ENCODE peak calls at places on chromosomes 3 and 15, in eight cellular contexts. G, B, Q, L, A, X, R and O are unnamed samples.

GRCh38 chr3:195115598-195115905 is 155.4 kb downstream of the XXYLT1 start:
- DNase-seq in Q (no peak), R (no peak), G (peak), B (no peak), X (no peak), L (no peak), A (no peak), O (no peak)

GRCh38 chr3:155032918-155033317 is 47.2 kb upstream of the MME start:
- DNase-seq in L (peak), R (no peak), Q (peak), B (no peak), G (no peak), A (no peak), X (no peak), O (peak)

GRCh38 chr3:15051531-15051930 is 13.6 kb downstream of the MRPS25 start:
- DNase-seq in X (no peak), R (no peak), L (peak), B (no peak), G (peak), A (peak), Q (peak), O (no peak)

GRCh38 chr15:94607176-94607654 is 375.9 kb downstream of the MCTP2 start:
- DNase-seq in A (no peak), B (peak), R (peak), L (peak), X (peak), Q (peak), G (peak), O (no peak)

GRCh38 chr3:42114130-42114529 is 23.0 kb downstream of the TRAK1 start:
- DNase-seq in R (no peak), X (no peak), G (no peak), Q (no peak), A (no peak), L (no peak), B (no peak), O (no peak)

GRCh38 chr3:136919799-136920580 is 37.8 kb upstream of the IL20RB start:
- DNase-seq in X (no peak), L (peak), B (no peak), Q (no peak), G (no peak), A (no peak), R (no peak), O (no peak)

GRCh38 chr3:112550859-112551258 is 10.9 kb downstream of the ATG3 start:
- DNase-seq in G (no peak), X (no peak), L (no peak), B (no peak), Q (no peak), R (no peak), A (peak), O (no peak)

GRCh38 chr3:30749230-30749629 is 142.8 kb downstream of the TGFBR2 start:
- DNase-seq in X (no peak), L (no peak), Q (peak), A (no peak), B (no peak), R (no peak), G (no peak), O (no peak)

GRCh38 chr3:188164248-188164687 is 10.3 kb downstream of the LPP start:
- DNase-seq in X (no peak), A (peak), L (no peak), G (no peak), B (no peak), Q (peak), R (no peak), O (no peak)

GRCh38 chr15:96350884-96351639 is 20.6 kb downstream of the NR2F2 start:
- DNase-seq in Q (no peak), R (no peak), G (no peak), L (no peak), X (no peak), A (no peak), B (no peak), O (no peak)

GRCh38 chr15:96352594-96353377 is 22.3 kb downstream of the NR2F2 start:
- DNase-seq in L (peak), G (no peak), B (no peak), Q (peak), A (no peak), R (peak), X (no peak), O (no peak)

GRCh38 chr15:96350321-96350720 is 19.8 kb downstream of the NR2F2 start:
- DNase-seq in A (no peak), R (no peak), X (no peak), L (no peak), B (no peak), G (no peak), Q (no peak), O (no peak)

GRCh38 chr15:96353378-96353930 is 23.0 kb downstream of the NR2F2 start:
- DNase-seq in G (no peak), A (no peak), R (no peak), X (no peak), Q (no peak), B (no peak), L (no peak), O (no peak)

GRCh38 chr15:96351801-96352593 is 21.5 kb downstream of the NR2F2 start:
- DNase-seq in G (peak), B (peak), A (no peak), L (no peak), X (no peak), Q (peak), R (peak), O (no peak)
- TF ChIP-seq CTCF in G (no peak), B (peak), A (no peak), L (no peak), X (no peak), Q (no peak), R (no peak), O (no peak)

GRCh38 chr3:9185046-9185445 is 64.4 kb downstream of the SRGAP3 start:
- DNase-seq in X (peak), G (no peak), R (no peak), L (no peak), A (no peak), Q (no peak), B (no peak), O (no peak)

GRCh38 chr3:9184464-9184835 is 65.0 kb downstream of the SRGAP3 start:
- DNase-seq in X (peak), L (no peak), R (no peak), A (no peak), G (no peak), B (no peak), Q (no peak), O (no peak)

GRCh38 chr3:9183811-9184463 is 65.5 kb downstream of the SRGAP3 start:
- DNase-seq in B (no peak), G (no peak), Q (peak), X (no peak), L (no peak), R (no peak), A (no peak), O (no peak)

GRCh38 chr3:9180764-9181117 is 68.7 kb downstream of the SRGAP3 start:
- DNase-seq in Q (no peak), A (no peak), X (peak), B (no peak), G (no peak), L (no peak), R (no peak), O (no peak)

DNA sequence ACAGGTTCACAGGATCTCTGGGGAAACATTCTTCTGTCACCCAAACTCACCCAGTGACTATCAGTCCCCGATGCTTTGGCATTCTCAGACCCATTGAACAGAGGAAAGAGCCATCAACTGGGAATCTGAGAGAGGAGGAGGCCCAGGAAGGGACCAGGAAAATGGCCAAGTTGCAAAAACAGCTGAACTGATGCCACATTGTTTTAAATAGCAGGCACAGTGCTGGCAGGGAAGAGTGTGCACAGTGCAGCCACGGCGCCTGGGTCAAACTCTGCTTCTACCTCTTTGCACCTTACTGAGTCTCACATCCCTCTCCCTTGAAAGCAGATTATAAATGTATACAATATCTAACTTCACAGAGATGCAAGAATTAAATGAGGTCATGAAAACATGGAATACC is 66.4 kb downstream of the SRGAP3 start:
- DNase-seq in L (no peak), B (no peak), Q (no peak), R (no peak), X (no peak), G (no peak), A (no peak), O (no peak)
- H3K4me3 ChIP-seq in L (no peak), B (no peak), Q (no peak), R (no peak), X (no peak), G (no peak), A (no peak), O (no peak)

GRCh38 chr3:191074511-191074910 is 124.5 kb upstream of the OSTN start:
- DNase-seq in Q (no peak), A (no peak), L (no peak), R (no peak), X (no peak), B (no peak), G (no peak), O (no peak)

GRCh38 chr3:191066669-191067068 is 132.4 kb upstream of the OSTN start:
- DNase-seq in L (peak), A (peak), G (no peak), X (no peak), R (no peak), B (no peak), Q (peak), O (no peak)

GRCh38 chr3:191068946-191069813 is 129.9 kb upstream of the OSTN start:
- DNase-seq in G (no peak), L (peak), R (no peak), X (no peak), Q (peak), A (no peak), B (no peak), O (no peak)

GRCh38 chr3:191070762-191071365 is 128.2 kb upstream of the OSTN start:
- DNase-seq in X (no peak), Q (peak), B (no peak), R (no peak), A (no peak), G (no peak), L (peak), O (no peak)

DNA sequence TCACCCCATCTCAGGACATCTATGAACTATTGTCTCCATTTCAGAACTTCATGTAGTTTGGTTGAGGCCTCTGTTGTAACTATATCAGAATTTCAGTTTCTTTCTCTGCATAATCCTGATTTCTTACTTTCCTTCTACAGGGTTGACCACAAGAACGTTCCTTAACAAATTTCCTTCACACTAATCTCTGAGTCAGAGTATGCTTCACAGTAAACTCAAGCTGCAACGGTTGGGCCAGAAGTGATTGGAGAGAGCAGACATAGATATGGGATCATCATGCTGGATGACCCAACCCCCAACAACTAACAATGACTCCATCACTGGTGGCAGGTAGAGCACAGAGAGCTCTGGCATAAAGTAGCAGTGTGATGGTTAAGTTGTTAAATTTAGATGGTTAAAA is 128.8 kb upstream of the OSTN start:
- DNase-seq in L (peak), X (no peak), R (no peak), B (no peak), Q (peak), G (no peak), A (no peak), O (no peak)
- TF ChIP-seq CTCF in L (no peak), X (no peak), R (no peak), B (no peak), Q (no peak), G (no peak), A (no peak), O (no peak)

GRCh38 chr3:185558395-185558794 is 6.0 kb upstream of the LIPH start:
- DNase-seq in R (no peak), G (peak), L (no peak), A (no peak), Q (peak), B (no peak), X (peak), O (no peak)
- H3K4me3 ChIP-seq in R (no peak), G (no peak), L (no peak), A (no peak), Q (no peak), B (no peak), X (no peak), O (no peak)

DNA sequence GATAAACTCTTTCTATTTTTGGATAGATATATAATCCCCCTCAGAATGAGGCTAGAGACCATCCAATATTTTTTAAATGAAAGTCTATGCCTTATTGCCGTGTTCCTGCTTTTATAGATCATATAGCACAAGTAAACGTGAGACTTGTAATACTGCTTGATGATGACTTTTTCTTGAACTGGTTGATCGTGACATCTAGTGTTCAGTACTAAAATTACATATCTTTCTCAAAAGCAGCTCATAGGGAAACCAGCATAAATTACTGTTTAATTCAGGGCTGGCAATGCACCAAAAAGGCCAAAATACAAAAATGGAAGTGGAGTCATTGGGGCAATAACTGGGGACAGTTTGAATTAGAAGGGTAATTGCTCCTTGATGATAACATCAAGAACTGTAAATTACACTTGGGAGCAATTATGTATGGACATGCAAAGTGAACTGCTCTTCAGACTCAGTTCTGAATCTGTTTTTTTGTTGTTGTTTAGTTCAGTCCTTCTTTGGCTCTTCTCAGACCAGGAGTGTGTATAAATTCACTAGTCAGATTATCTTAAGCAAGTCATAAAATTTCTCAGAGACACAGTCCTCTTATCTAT is 325.3 kb downstream of the THSD4 start:
- DNase-seq in R (no peak), A (peak), B (no peak), Q (peak), G (no peak), L (peak), X (no peak), O (peak)
- TF ChIP-seq CTCF in R (peak), A (peak), B (peak), Q (peak), G (peak), L (peak), X (no peak), O (peak)

GRCh38 chr15:68203956-68204355 is 1.2 kb downstream of the CALML4 start:
- DNase-seq in X (peak), B (no peak), L (no peak), Q (no peak), A (no peak), G (no peak), R (no peak), O (no peak)

GRCh38 chr15:68205558-68205944 is 419 bp upstream of the CALML4 start:
- DNase-seq in A (no peak), G (no peak), L (no peak), Q (no peak), R (no peak), X (no peak), B (no peak), O (no peak)

GRCh38 chr15:68205949-68206539 is 912 bp upstream of the CALML4 start:
- DNase-seq in L (no peak), X (peak), A (no peak), B (no peak), Q (peak), G (peak), R (no peak), O (no peak)

GRCh38 chr15:68204361-68204760 is 771 bp downstream of the CALML4 start:
- DNase-seq in G (no peak), B (no peak), R (no peak), X (peak), Q (no peak), A (no peak), L (no peak), O (no peak)

DNA sequence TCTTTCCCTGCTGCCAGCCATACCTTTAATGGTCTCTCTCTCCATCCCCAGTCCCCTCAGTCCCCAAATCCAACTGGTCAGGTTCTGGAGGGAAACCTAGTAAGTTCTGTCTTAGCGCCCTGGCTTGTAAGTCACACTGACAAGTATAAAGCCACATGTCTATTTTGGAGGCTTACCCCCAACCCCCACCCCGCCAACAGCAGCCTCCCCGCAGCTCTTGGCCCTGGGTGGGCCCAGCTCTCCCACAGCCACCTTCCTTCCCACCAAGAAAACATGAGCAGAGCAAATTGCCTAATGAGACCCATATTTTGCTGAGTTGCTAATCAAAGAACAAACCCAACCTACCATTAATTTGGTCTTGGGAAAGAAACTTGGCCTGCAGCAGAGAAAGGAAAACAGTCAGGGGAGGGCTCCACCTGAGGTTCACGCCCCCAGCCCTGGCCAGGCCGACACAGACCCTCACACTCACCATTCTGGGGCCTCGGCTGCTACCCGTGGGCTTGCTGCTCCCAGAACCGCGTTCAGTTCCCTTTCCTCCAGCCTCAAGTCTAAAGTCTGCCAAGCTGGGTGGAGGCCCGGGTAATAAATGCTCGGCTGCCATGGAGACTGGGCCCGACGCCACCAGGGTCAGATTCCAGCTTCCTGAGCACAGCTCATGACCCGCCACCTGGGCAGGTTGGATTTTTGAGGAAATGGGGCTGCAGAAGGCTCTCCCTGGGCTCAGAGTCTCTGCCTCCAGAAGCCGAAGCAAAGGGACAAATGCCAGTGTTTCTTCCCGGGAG is at the start of gene CALML4:
- DNase-seq in X (peak), A (peak), R (peak), B (peak), G (no peak), Q (no peak), L (peak), O (no peak)
- H3K4me3 ChIP-seq in X (no peak), A (no peak), R (no peak), B (no peak), G (peak), Q (peak), L (no peak), O (no peak)

GRCh38 chr15:59622289-59622688 is 10.7 kb downstream of the GCNT3 start:
- DNase-seq in Q (peak), R (no peak), L (peak), B (no peak), A (peak), G (peak), X (no peak), O (peak)
- TF ChIP-seq CTCF in Q (peak), R (no peak), L (peak), B (no peak), A (peak), G (no peak), X (no peak), O (peak)

DNA sequence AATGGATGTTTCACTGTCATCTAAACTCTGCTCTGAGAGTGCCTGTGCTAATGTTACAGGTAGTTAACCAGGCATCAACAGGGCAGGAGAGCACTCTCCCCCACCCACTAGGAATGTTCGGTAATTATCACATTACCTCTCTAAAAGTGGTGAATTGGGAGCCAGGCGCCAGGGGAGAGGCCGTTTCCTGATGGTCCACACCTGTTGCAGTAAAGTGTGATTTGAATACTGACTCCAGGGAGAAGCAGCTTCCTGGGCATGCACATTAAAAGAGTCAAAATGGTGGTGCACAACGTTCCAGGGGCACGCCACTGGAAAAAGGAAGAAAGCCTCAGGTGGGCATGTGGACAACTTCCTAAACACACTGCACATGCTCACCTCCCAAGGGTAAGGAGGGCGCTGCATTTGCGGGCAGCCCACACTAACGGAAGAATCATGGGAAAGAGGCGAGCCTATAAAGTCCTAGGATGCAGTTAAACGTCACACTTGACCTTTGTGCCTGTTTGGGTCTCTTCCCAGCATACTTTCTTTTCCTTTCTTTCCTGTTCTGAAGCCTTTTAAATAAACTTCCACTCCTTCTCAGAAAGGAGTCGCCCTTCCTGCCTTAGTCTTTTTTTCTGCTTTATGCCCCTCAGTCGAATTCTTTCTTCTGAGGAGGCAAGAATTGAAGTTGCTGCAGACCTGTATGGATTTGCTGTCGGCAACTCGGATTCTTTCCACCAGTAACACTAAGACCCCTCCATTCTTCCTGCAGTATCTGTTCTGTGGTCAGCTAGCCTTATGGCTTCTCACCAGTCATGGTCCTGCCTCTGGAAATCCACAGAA is 28.9 kb upstream of the GPD1L start:
- DNase-seq in A (no peak), B (peak), X (no peak), Q (no peak), R (no peak), G (no peak), L (peak), O (no peak)
- H3K4me3 ChIP-seq in A (no peak), B (no peak), X (no peak), Q (no peak), R (no peak), G (peak), L (no peak), O (no peak)

GRCh38 chr15:29925227-29926082 is 103.2 kb upstream of the TJP1 start:
- DNase-seq in B (peak), R (peak), G (no peak), Q (peak), L (peak), A (peak), X (peak), O (no peak)
- TF ChIP-seq CTCF in B (peak), R (peak), G (peak), Q (peak), L (peak), A (peak), X (no peak), O (peak)

GRCh38 chr3:46931631-46932441 is 44.7 kb downstream of the CCDC12 start:
- DNase-seq in B (peak), G (peak), R (no peak), Q (no peak), A (peak), L (peak), X (no peak), O (no peak)
- H3K4me3 ChIP-seq in B (no peak), G (no peak), R (no peak), Q (no peak), A (no peak), L (no peak), X (no peak), O (no peak)